ENCODE peak calls at places on chromosomes 13 and 19, in five cellular contexts. One of them, this sample, is unnamed.

GRCh38 chr19:18294467-18294864 is 13.0 kb upstream of the JUND start:
- DNase-seq in NCI-H510A treated with DMSO at 0.1 percent for 48 hours: peak
- DNase-seq in AG09309: no peak
- DNase-seq in Caco-2: no peak
- DNase-seq in hepatic stellate cell: no peak
- DNase-seq in this sample: peak

GRCh38 chr19:48650974-48651681 is 5.1 kb upstream of the CA11 start:
- DNase-seq in NCI-H510A treated with DMSO at 0.1 percent for 48 hours: no peak
- DNase-seq in AG09309: no peak
- DNase-seq in Caco-2: no peak
- DNase-seq in hepatic stellate cell: no peak
- DNase-seq in this sample: no peak

GRCh38 chr19:30202060-30202600 is 170.1 kb upstream of the ZNF536 start:
- DNase-seq in NCI-H510A treated with DMSO at 0.1 percent for 48 hours: no peak
- DNase-seq in AG09309: no peak
- DNase-seq in Caco-2: no peak
- DNase-seq in hepatic stellate cell: no peak
- DNase-seq in this sample: peak

GRCh38 chr13:95982144-95982543 is 71.1 kb downstream of the UGGT2 start:
- DNase-seq in NCI-H510A treated with DMSO at 0.1 percent for 48 hours: no peak
- DNase-seq in AG09309: no peak
- DNase-seq in Caco-2: no peak
- DNase-seq in hepatic stellate cell: no peak
- DNase-seq in this sample: no peak

GRCh38 chr13:40376296-40376849 is 290.1 kb downstream of the FOXO1 start:
- DNase-seq in NCI-H510A treated with DMSO at 0.1 percent for 48 hours: no peak
- DNase-seq in AG09309: no peak
- DNase-seq in Caco-2: no peak
- DNase-seq in hepatic stellate cell: no peak
- DNase-seq in this sample: no peak

GRCh38 chr13:110197041-110197440 is 109.9 kb downstream of the COL4A1 start:
- DNase-seq in NCI-H510A treated with DMSO at 0.1 percent for 48 hours: no peak
- DNase-seq in AG09309: peak
- DNase-seq in Caco-2: peak
- DNase-seq in hepatic stellate cell: no peak
- DNase-seq in this sample: no peak

GRCh38 chr13:113076681-113077401 is 28.8 kb upstream of the F7 start:
- DNase-seq in NCI-H510A treated with DMSO at 0.1 percent for 48 hours: no peak
- DNase-seq in AG09309: no peak
- DNase-seq in Caco-2: no peak
- DNase-seq in hepatic stellate cell: no peak
- DNase-seq in this sample: no peak

GRCh38 chr13:88919970-88920628 is 1248.9 kb downstream of the SLITRK5 start:
- DNase-seq in NCI-H510A treated with DMSO at 0.1 percent for 48 hours: no peak
- DNase-seq in AG09309: no peak
- DNase-seq in Caco-2: no peak
- DNase-seq in hepatic stellate cell: no peak
- DNase-seq in this sample: no peak

GRCh38 chr13:32969516-32969941 is 46.7 kb upstream of the KL start:
- DNase-seq in NCI-H510A treated with DMSO at 0.1 percent for 48 hours: no peak
- DNase-seq in AG09309: peak
- DNase-seq in Caco-2: no peak
- DNase-seq in hepatic stellate cell: peak
- DNase-seq in this sample: no peak

GRCh38 chr13:90049989-90050671 is 1297.4 kb upstream of the MIR17HG start:
- DNase-seq in NCI-H510A treated with DMSO at 0.1 percent for 48 hours: no peak
- DNase-seq in AG09309: no peak
- DNase-seq in Caco-2: no peak
- DNase-seq in hepatic stellate cell: no peak
- DNase-seq in this sample: no peak

GRCh38 chr13:113151745-113152707 is 6.4 kb upstream of the PROZ start:
- DNase-seq in NCI-H510A treated with DMSO at 0.1 percent for 48 hours: no peak
- DNase-seq in AG09309: peak
- DNase-seq in Caco-2: no peak
- DNase-seq in hepatic stellate cell: peak
- DNase-seq in this sample: peak